ENCODE peak calls at places on chromosome 13, in eight cellular contexts. One of them, this sample, is unnamed.
A peak's percentile ranks its signal among the peaks of the same experiment; 100 is the strongest.

GRCh38 chr13:83515267-83515666 is 367.0 kb downstream of the SLITRK1 start:
- DNase-seq in activated T-cell treated with anti-CD3 and anti-CD28 coated beads, Interleukin-2, amount 50 U/mL, for 72 hours: no peak
- DNase-seq in GM23338: no peak
- DNase-seq in osteocyte: no peak
- DNase-seq in cardiac muscle cell: peak; percentile 54
- DNase-seq in NCI-H2107: no peak
- DNase-seq in ELR: peak; percentile 44
- DNase-seq in T-helper 9 cell: no peak
- DNase-seq in this sample: no peak

GRCh38 chr13:44267966-44268365 is 105.7 kb upstream of the SERP2 start:
- DNase-seq in ELR: peak; percentile 33
- DNase-seq in activated T-cell treated with anti-CD3 and anti-CD28 coated beads, Interleukin-2, amount 50 U/mL, for 72 hours: no peak
- DNase-seq in T-helper 9 cell: no peak
- DNase-seq in osteocyte: no peak
- DNase-seq in cardiac muscle cell: peak; percentile 92
- DNase-seq in NCI-H2107: no peak
- DNase-seq in GM23338: no peak
- DNase-seq in this sample: no peak

GRCh38 chr13:97921146-97921776 is 32.2 kb upstream of the IPO5 start:
- DNase-seq in osteocyte: no peak
- DNase-seq in GM23338: no peak
- DNase-seq in ELR: peak; percentile 11
- DNase-seq in NCI-H2107: no peak
- DNase-seq in T-helper 9 cell: no peak
- DNase-seq in activated T-cell treated with anti-CD3 and anti-CD28 coated beads, Interleukin-2, amount 50 U/mL, for 72 hours: no peak
- DNase-seq in cardiac muscle cell: peak; percentile 38
- DNase-seq in this sample: no peak

GRCh38 chr13:20873348-20873747 is 29.2 kb downstream of the XPO4 start:
- DNase-seq in ELR: peak; percentile 83
- DNase-seq in NCI-H2107: no peak
- DNase-seq in activated T-cell treated with anti-CD3 and anti-CD28 coated beads, Interleukin-2, amount 50 U/mL, for 72 hours: no peak
- DNase-seq in GM23338: no peak
- DNase-seq in osteocyte: no peak
- DNase-seq in cardiac muscle cell: peak; percentile 21
- DNase-seq in T-helper 9 cell: no peak
- DNase-seq in this sample: no peak

GRCh38 chr13:113943821-113944565 is 29.9 kb downstream of the C13orf46 start:
- DNase-seq in ELR: peak; percentile 19
- DNase-seq in NCI-H2107: no peak
- DNase-seq in cardiac muscle cell: no peak
- DNase-seq in GM23338: no peak
- DNase-seq in activated T-cell treated with anti-CD3 and anti-CD28 coated beads, Interleukin-2, amount 50 U/mL, for 72 hours: no peak
- DNase-seq in T-helper 9 cell: no peak
- DNase-seq in osteocyte: no peak
- DNase-seq in this sample: no peak

GRCh38 chr13:80931118-80931517 is 590.2 kb upstream of the SPRY2 start:
- DNase-seq in T-helper 9 cell: no peak
- DNase-seq in GM23338: no peak
- DNase-seq in NCI-H2107: no peak
- DNase-seq in activated T-cell treated with anti-CD3 and anti-CD28 coated beads, Interleukin-2, amount 50 U/mL, for 72 hours: no peak
- DNase-seq in ELR: no peak
- DNase-seq in osteocyte: no peak
- DNase-seq in cardiac muscle cell: peak; percentile 32
- DNase-seq in this sample: no peak

GRCh38 chr13:39676315-39676876 is 20.9 kb downstream of the COG6 start:
- DNase-seq in ELR: peak; percentile 76
- DNase-seq in activated T-cell treated with anti-CD3 and anti-CD28 coated beads, Interleukin-2, amount 50 U/mL, for 72 hours: no peak
- DNase-seq in cardiac muscle cell: peak; percentile 74
- DNase-seq in T-helper 9 cell: no peak
- DNase-seq in osteocyte: no peak
- DNase-seq in NCI-H2107: peak; percentile 14
- DNase-seq in GM23338: peak; percentile 77
- DNase-seq in this sample: no peak

GRCh38 chr13:23610187-23610576 is 40.0 kb downstream of the TNFRSF19 start:
- DNase-seq in T-helper 9 cell: no peak
- DNase-seq in cardiac muscle cell: no peak
- DNase-seq in GM23338: no peak
- DNase-seq in NCI-H2107: no peak
- DNase-seq in ELR: peak; percentile 20
- DNase-seq in osteocyte: no peak
- DNase-seq in activated T-cell treated with anti-CD3 and anti-CD28 coated beads, Interleukin-2, amount 50 U/mL, for 72 hours: no peak
- DNase-seq in this sample: no peak

GRCh38 chr13:48446454-48446853 is 33.5 kb upstream of the LPAR6 start:
- DNase-seq in osteocyte: no peak
- DNase-seq in cardiac muscle cell: peak; percentile 69
- DNase-seq in GM23338: no peak
- DNase-seq in activated T-cell treated with anti-CD3 and anti-CD28 coated beads, Interleukin-2, amount 50 U/mL, for 72 hours: no peak
- DNase-seq in NCI-H2107: no peak
- DNase-seq in T-helper 9 cell: no peak
- DNase-seq in ELR: peak; percentile 78
- DNase-seq in this sample: no peak

GRCh38 chr13:98778749-98779148 is 26.3 kb upstream of the SLC15A1 start:
- DNase-seq in osteocyte: no peak
- DNase-seq in cardiac muscle cell: peak; percentile 31
- DNase-seq in activated T-cell treated with anti-CD3 and anti-CD28 coated beads, Interleukin-2, amount 50 U/mL, for 72 hours: no peak
- DNase-seq in GM23338: no peak
- DNase-seq in T-helper 9 cell: no peak
- DNase-seq in NCI-H2107: no peak
- DNase-seq in ELR: no peak
- DNase-seq in this sample: no peak

GRCh38 chr13:95246292-95247082 is 54.8 kb downstream of the ABCC4 start:
- DNase-seq in osteocyte: no peak
- DNase-seq in ELR: no peak
- DNase-seq in cardiac muscle cell: no peak
- DNase-seq in GM23338: no peak
- DNase-seq in NCI-H2107: peak; percentile 55
- DNase-seq in T-helper 9 cell: no peak
- DNase-seq in activated T-cell treated with anti-CD3 and anti-CD28 coated beads, Interleukin-2, amount 50 U/mL, for 72 hours: no peak
- DNase-seq in this sample: peak; percentile 91

GRCh38 chr13:61078976-61079770 is 336.5 kb downstream of the PCDH20 start:
- DNase-seq in activated T-cell treated with anti-CD3 and anti-CD28 coated beads, Interleukin-2, amount 50 U/mL, for 72 hours: no peak
- DNase-seq in GM23338: peak; percentile 27
- DNase-seq in cardiac muscle cell: no peak
- DNase-seq in NCI-H2107: no peak
- DNase-seq in T-helper 9 cell: no peak
- DNase-seq in ELR: no peak
- DNase-seq in osteocyte: no peak
- DNase-seq in this sample: no peak

GRCh38 chr13:23466144-23467002 is 32.9 kb upstream of the SACS start:
- DNase-seq in GM23338: peak; percentile 85
- DNase-seq in cardiac muscle cell: peak; percentile 86
- DNase-seq in ELR: peak; percentile 88
- DNase-seq in NCI-H2107: no peak
- DNase-seq in osteocyte: no peak
- DNase-seq in activated T-cell treated with anti-CD3 and anti-CD28 coated beads, Interleukin-2, amount 50 U/mL, for 72 hours: peak; percentile 67
- DNase-seq in T-helper 9 cell: peak; percentile 34
- DNase-seq in this sample: no peak

GRCh38 chr13:36072127-36072526 is 59.1 kb downstream of the DCLK1 start:
- DNase-seq in GM23338: no peak
- DNase-seq in osteocyte: no peak
- DNase-seq in T-helper 9 cell: no peak
- DNase-seq in NCI-H2107: no peak
- DNase-seq in cardiac muscle cell: no peak
- DNase-seq in activated T-cell treated with anti-CD3 and anti-CD28 coated beads, Interleukin-2, amount 50 U/mL, for 72 hours: no peak
- DNase-seq in ELR: no peak
- DNase-seq in this sample: no peak

GRCh38 chr13:58048670-58049069 is 417.1 kb downstream of the PCDH17 start:
- DNase-seq in NCI-H2107: no peak
- DNase-seq in cardiac muscle cell: no peak
- DNase-seq in ELR: no peak
- DNase-seq in osteocyte: no peak
- DNase-seq in activated T-cell treated with anti-CD3 and anti-CD28 coated beads, Interleukin-2, amount 50 U/mL, for 72 hours: no peak
- DNase-seq in T-helper 9 cell: no peak
- DNase-seq in GM23338: no peak
- DNase-seq in this sample: no peak

GRCh38 chr13:37365496-37365895 is 233.1 kb downstream of the POSTN start:
- DNase-seq in T-helper 9 cell: no peak
- DNase-seq in GM23338: no peak
- DNase-seq in osteocyte: no peak
- DNase-seq in activated T-cell treated with anti-CD3 and anti-CD28 coated beads, Interleukin-2, amount 50 U/mL, for 72 hours: no peak
- DNase-seq in ELR: no peak
- DNase-seq in NCI-H2107: no peak
- DNase-seq in cardiac muscle cell: no peak
- DNase-seq in this sample: no peak

GRCh38 chr13:62337109-62337880 is 921.6 kb upstream of the PCDH20 start:
- DNase-seq in activated T-cell treated with anti-CD3 and anti-CD28 coated beads, Interleukin-2, amount 50 U/mL, for 72 hours: no peak
- DNase-seq in GM23338: peak; percentile 27
- DNase-seq in T-helper 9 cell: no peak
- DNase-seq in NCI-H2107: no peak
- DNase-seq in ELR: no peak
- DNase-seq in osteocyte: no peak
- DNase-seq in cardiac muscle cell: no peak
- DNase-seq in this sample: no peak

GRCh38 chr13:81957121-81957520 is 1616.2 kb upstream of the SPRY2 start:
- DNase-seq in GM23338: peak; percentile 49
- DNase-seq in T-helper 9 cell: no peak
- DNase-seq in activated T-cell treated with anti-CD3 and anti-CD28 coated beads, Interleukin-2, amount 50 U/mL, for 72 hours: no peak
- DNase-seq in NCI-H2107: no peak
- DNase-seq in osteocyte: no peak
- DNase-seq in ELR: no peak
- DNase-seq in cardiac muscle cell: no peak
- DNase-seq in this sample: no peak

GRCh38 chr13:25237083-25237482 is 50.2 kb downstream of the MTMR6 start:
- DNase-seq in ELR: no peak
- DNase-seq in osteocyte: no peak
- DNase-seq in NCI-H2107: no peak
- DNase-seq in cardiac muscle cell: no peak
- DNase-seq in GM23338: no peak
- DNase-seq in activated T-cell treated with anti-CD3 and anti-CD28 coated beads, Interleukin-2, amount 50 U/mL, for 72 hours: no peak
- DNase-seq in T-helper 9 cell: no peak
- DNase-seq in this sample: no peak

GRCh38 chr13:46178143-46178542 is 3.8 kb downstream of the LCP1 start:
- DNase-seq in cardiac muscle cell: peak; percentile 15
- DNase-seq in NCI-H2107: no peak
- DNase-seq in ELR: no peak
- DNase-seq in GM23338: no peak
- DNase-seq in osteocyte: no peak
- DNase-seq in activated T-cell treated with anti-CD3 and anti-CD28 coated beads, Interleukin-2, amount 50 U/mL, for 72 hours: no peak
- DNase-seq in T-helper 9 cell: no peak
- DNase-seq in this sample: no peak

GRCh38 chr13:113666324-113666660 is 727 bp upstream of the GRK1 start:
- DNase-seq in activated T-cell treated with anti-CD3 and anti-CD28 coated beads, Interleukin-2, amount 50 U/mL, for 72 hours: no peak
- DNase-seq in osteocyte: no peak
- DNase-seq in ELR: no peak
- DNase-seq in GM23338: no peak
- DNase-seq in cardiac muscle cell: no peak
- DNase-seq in T-helper 9 cell: no peak
- DNase-seq in NCI-H2107: no peak
- DNase-seq in this sample: no peak